ENCODE peak calls at places on chromosomes 2 and 18, in six cellular contexts. W is K562, Y is H1, A is GM12891, H is HepG2, I is GM12878. J is an unnamed sample.

GRCh38 chr2:74708883-74709282 is 54.8 kb downstream of the SEMA4F start:
- DNase-seq in W (no peak), Y (no peak), A (no peak), H (peak), I (no peak), J (no peak)

GRCh38 chr2:67510745-67511144 is 113.6 kb downstream of the ETAA1 start:
- DNase-seq in W (no peak), Y (no peak), A (no peak), H (no peak), I (no peak), J (no peak)

GRCh38 chr2:47984041-47984440 is 77.7 kb upstream of the FBXO11 start:
- DNase-seq in W (peak), Y (no peak), A (no peak), H (no peak), I (no peak), J (no peak)

GRCh38 chr2:105102963-105103421 is 65.1 kb downstream of the MRPS9 start:
- DNase-seq in W (no peak), Y (peak), A (no peak), H (peak), I (no peak), J (no peak)

GRCh38 chr2:144505245-144505801 is 14.6 kb downstream of the ZEB2 start:
- DNase-seq in W (peak), Y (no peak), A (no peak), H (no peak), I (no peak), J (no peak)

GRCh38 chr2:129375587-129375986 is 603.9 kb upstream of the RAB6C start:
- DNase-seq in W (no peak), Y (no peak), A (no peak), H (no peak), I (no peak), J (no peak)

GRCh38 chr18:44839239-44839666 is 158.6 kb downstream of the SETBP1 start:
- DNase-seq in W (peak), Y (peak), A (peak), H (no peak), I (peak), J (peak)

GRCh38 chr18:57771183-57771582 is 31.9 kb downstream of the ATP8B1 start:
- DNase-seq in W (no peak), Y (no peak), A (no peak), H (no peak), I (no peak), J (no peak)

GRCh38 chr2:178477443-178478099 is 829 bp downstream of the FKBP7 start:
- DNase-seq in W (peak), Y (no peak), A (no peak), H (no peak), I (no peak), J (no peak)

GRCh38 chr2:38360177-38360576 is 16.9 kb downstream of the ATL2 start:
- DNase-seq in W (no peak), Y (no peak), A (no peak), H (no peak), I (no peak), J (no peak)

GRCh38 chr2:165305391-165306096 is 66.3 kb downstream of the SCN2A start:
- DNase-seq in W (no peak), Y (no peak), A (no peak), H (no peak), I (no peak), J (no peak)

GRCh38 chr2:100197643-100198153 is 55.3 kb upstream of the AFF3 start:
- DNase-seq in W (peak), Y (peak), A (no peak), H (no peak), I (no peak), J (no peak)

GRCh38 chr2:219969508-219969907 is 342.1 kb downstream of the SLC4A3 start:
- DNase-seq in W (no peak), Y (no peak), A (no peak), H (no peak), I (no peak), J (no peak)

GRCh38 chr2:230849633-230850357 is 14.9 kb upstream of the ITM2C start:
- DNase-seq in W (peak), Y (peak), A (no peak), H (peak), I (no peak), J (peak)

GRCh38 chr2:202529389-202529788 is 105.4 kb upstream of the FAM117B start:
- DNase-seq in W (no peak), Y (no peak), A (no peak), H (no peak), I (no peak), J (no peak)

DNA sequence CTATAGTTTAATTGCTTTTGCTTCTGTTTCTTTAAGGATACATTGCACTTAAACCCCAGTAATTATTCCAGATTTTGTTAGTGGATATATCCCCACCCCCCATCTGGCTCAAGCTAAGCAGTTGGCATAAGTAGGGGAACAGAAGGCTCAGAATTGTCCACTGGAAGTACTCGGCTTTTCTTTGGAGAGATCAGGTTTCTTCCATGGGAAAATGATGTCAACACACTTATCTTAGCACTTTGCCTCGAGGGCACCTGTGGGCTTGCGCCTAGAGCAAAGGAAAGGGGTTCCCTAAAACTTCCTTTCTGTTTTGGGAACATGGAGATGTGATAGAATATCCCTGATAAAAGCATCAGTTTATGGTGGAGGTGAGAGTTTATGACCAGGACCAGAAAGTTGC is 130.6 kb downstream of the FMNL2 start:
- DNase-seq in W (no peak), Y (no peak), A (no peak), H (no peak), I (no peak), J (no peak)
- TF ChIP-seq TAF1 in W (no peak), Y (no peak), A (no peak), H (no peak), I (no peak), J (no peak)

GRCh38 chr2:20423847-20424246 is 23.0 kb upstream of the RHOB start:
- DNase-seq in W (no peak), Y (no peak), A (no peak), H (no peak), I (no peak), J (no peak)
- TF ChIP-seq POLR2A in W (no peak), Y (no peak), A (no peak), H (no peak), I (no peak), J (no peak)

DNA sequence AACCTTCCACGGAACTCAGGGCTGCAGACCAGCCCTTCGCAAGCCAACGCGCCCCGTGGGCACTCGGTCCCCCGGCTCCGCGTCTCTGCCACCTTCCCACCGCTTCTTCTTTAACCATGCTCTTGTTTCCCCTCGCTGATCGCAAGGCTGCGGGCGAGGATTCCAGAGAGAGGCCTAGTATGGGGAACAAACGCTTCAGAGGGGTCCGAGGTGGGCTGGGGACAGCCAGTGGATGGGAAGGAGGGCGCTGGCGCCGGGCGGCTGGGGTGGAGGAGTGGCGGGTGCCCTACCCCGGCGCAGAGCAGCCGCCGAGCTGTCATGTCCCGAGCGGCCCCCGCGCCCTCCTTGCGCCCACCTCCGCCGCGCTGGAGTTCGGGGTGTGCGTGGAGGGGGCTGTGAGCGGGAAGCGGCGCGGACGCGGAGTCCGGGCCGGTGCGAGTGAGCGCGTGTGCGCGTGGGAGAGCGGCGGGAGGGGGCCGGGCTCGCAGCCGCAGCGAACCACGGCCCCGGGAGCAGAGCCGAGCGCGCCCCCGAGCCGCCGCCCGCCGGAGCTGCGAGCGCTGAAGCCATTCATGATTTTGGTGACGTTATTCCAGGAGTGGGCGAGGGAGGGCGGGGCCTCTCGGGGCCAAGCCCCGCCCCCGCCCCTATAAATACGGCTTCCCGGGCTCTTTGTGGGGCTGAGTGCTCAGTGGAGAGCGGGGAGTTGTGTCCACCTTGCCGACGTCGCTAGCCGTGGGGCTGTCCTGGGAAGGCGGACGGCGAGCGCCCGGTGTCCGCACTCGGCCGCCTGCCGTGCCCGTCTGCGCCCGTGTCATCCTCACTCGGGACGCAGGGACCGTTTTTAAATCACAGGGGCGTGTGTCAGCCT is at the start of gene LBH:
- DNase-seq in W (peak), Y (peak), A (peak), H (no peak), I (peak), J (peak)
- TF ChIP-seq POLR2AphosphoS5 in W (peak), Y (peak), A (peak), H (no peak), I (peak), J (peak)

DNA sequence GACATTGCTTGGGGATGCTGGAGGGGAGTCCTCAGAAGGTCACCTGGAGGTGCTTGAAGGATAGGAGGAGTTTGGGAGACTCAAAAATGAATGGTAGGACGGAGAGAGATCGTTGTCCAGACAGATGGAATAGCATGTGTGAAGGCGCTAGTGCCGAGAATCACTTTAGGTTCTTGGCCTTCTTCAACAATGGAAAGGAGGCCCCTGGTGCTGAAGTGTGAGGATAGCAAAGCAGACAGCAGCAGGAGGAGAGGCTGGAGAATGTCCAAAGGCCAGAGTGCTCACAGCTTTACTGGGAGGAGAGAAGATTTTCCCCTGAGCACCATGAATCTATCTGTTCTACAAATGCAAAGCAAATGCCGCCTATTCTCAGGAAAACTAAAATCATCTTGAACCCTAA is 456.3 kb downstream of the LPIN1 start:
- DNase-seq in W (no peak), Y (no peak), A (no peak), H (no peak), I (no peak), J (no peak)
- TF ChIP-seq TAF1 in W (no peak), Y (no peak), A (no peak), H (no peak), I (no peak), J (no peak)

J was measured in GM12892.